ENCODE peak calls at places on chromosome 16, in four cellular contexts. One of them, this sample, is unnamed. For H3K27me3, the result is how much of the 10 kb centered on the place peaks cover.

GRCh38 chr16:59263980-59264379 is 529.9 kb upstream of the GOT2 start:
- DNase-seq in HCT116: no peak
- DNase-seq in GM23338: no peak
- DNase-seq in CD4-positive, alpha-beta T cell: no peak
- DNase-seq in this sample: no peak

GRCh38 chr16:85369741-85370528 is 243.2 kb upstream of the GSE1 start:
- DNase-seq in HCT116: no peak
- DNase-seq in GM23338: peak
- DNase-seq in CD4-positive, alpha-beta T cell: peak
- DNase-seq in this sample: no peak

GRCh38 chr16:64947651-64948050 is 174.2 kb downstream of the CDH11 start:
- DNase-seq in HCT116: no peak
- DNase-seq in GM23338: no peak
- DNase-seq in CD4-positive, alpha-beta T cell: no peak
- DNase-seq in this sample: no peak

GRCh38 chr16:69566437-69567030 is 768 bp downstream of the NFAT5 start:
- DNase-seq in HCT116: no peak
- DNase-seq in GM23338: peak
- DNase-seq in CD4-positive, alpha-beta T cell: peak
- DNase-seq in this sample: no peak

GRCh38 chr16:75965504-75966374 is 239.4 kb upstream of the CPHXL start:
- DNase-seq in HCT116: no peak
- DNase-seq in GM23338: no peak
- DNase-seq in CD4-positive, alpha-beta T cell: no peak
- DNase-seq in this sample: peak

GRCh38 chr16:73616186-73616585 is 568.3 kb upstream of the ZFHX3 start:
- DNase-seq in HCT116: peak
- DNase-seq in GM23338: peak
- DNase-seq in CD4-positive, alpha-beta T cell: no peak
- DNase-seq in this sample: no peak

GRCh38 chr16:77171750-77172635 is 19.0 kb upstream of the MON1B start:
- DNase-seq in HCT116: peak
- DNase-seq in GM23338: peak
- DNase-seq in CD4-positive, alpha-beta T cell: no peak
- DNase-seq in this sample: no peak

GRCh38 chr16:2163211-2163881 is 7.8 kb downstream of the TRAF7 start:
- DNase-seq in HCT116: no peak
- DNase-seq in GM23338: no peak
- DNase-seq in CD4-positive, alpha-beta T cell: no peak
- DNase-seq in this sample: no peak

GRCh38 chr16:17350212-17350611 is 120.5 kb downstream of the XYLT1 start:
- DNase-seq in HCT116: no peak
- DNase-seq in GM23338: no peak
- DNase-seq in CD4-positive, alpha-beta T cell: no peak
- DNase-seq in this sample: no peak

GRCh38 chr16:30395155-30395991 is at the start of gene ZNF48:
- DNase-seq in HCT116: peak
- DNase-seq in GM23338: peak
- DNase-seq in CD4-positive, alpha-beta T cell: peak
- DNase-seq in this sample: peak

GRCh38 chr16:80123189-80123588 is 417.6 kb upstream of the DYNLRB2 start:
- DNase-seq in HCT116: no peak
- DNase-seq in GM23338: no peak
- DNase-seq in CD4-positive, alpha-beta T cell: no peak
- DNase-seq in this sample: no peak

GRCh38 chr16:52066951-52067350 is 480.0 kb downstream of the TOX3 start:
- DNase-seq in HCT116: no peak
- DNase-seq in GM23338: no peak
- DNase-seq in CD4-positive, alpha-beta T cell: no peak
- DNase-seq in this sample: no peak

GRCh38 chr16:60681014-60681413 is 1355.2 kb downstream of the CDH8 start:
- DNase-seq in HCT116: no peak
- DNase-seq in GM23338: peak
- DNase-seq in CD4-positive, alpha-beta T cell: no peak
- DNase-seq in this sample: no peak

GRCh38 chr16:4216631-4217030 is 25.2 kb downstream of the SRL start:
- DNase-seq in HCT116: no peak
- DNase-seq in GM23338: no peak
- DNase-seq in CD4-positive, alpha-beta T cell: no peak
- DNase-seq in this sample: no peak

GRCh38 chr16:74275031-74275636 is 21.5 kb upstream of the PSMD7 start:
- DNase-seq in HCT116: peak
- DNase-seq in GM23338: peak
- DNase-seq in CD4-positive, alpha-beta T cell: no peak
- DNase-seq in this sample: no peak

GRCh38 chr16:67181346-67181745 is 2.4 kb downstream of the MATCAP1 start:
- DNase-seq in HCT116: no peak
- DNase-seq in GM23338: no peak
- DNase-seq in CD4-positive, alpha-beta T cell: no peak
- DNase-seq in this sample: no peak

GRCh38 chr16:28259091-28259780 is 33.1 kb upstream of the SBK1 start:
- DNase-seq in HCT116: no peak
- DNase-seq in GM23338: no peak
- DNase-seq in CD4-positive, alpha-beta T cell: no peak
- DNase-seq in this sample: no peak

GRCh38 chr16:10728035-10728462 is 15.6 kb upstream of the NUBP1 start:
- DNase-seq in HCT116: no peak
- DNase-seq in GM23338: no peak
- DNase-seq in CD4-positive, alpha-beta T cell: no peak
- DNase-seq in this sample: no peak

GRCh38 chr16:30747331-30747730 is 894 bp upstream of the PHKG2 start:
- DNase-seq in HCT116: no peak
- DNase-seq in GM23338: no peak
- DNase-seq in CD4-positive, alpha-beta T cell: no peak
- DNase-seq in this sample: no peak

GRCh38 chr16:24841291-24841690 is 4.5 kb upstream of the SLC5A11 start:
- DNase-seq in HCT116: no peak
- DNase-seq in GM23338: no peak
- DNase-seq in CD4-positive, alpha-beta T cell: no peak
- DNase-seq in this sample: no peak

GRCh38 chr16:83338941-83339340 is 468.8 kb upstream of the HSBP1 start:
- DNase-seq in HCT116: no peak
- DNase-seq in GM23338: no peak
- DNase-seq in CD4-positive, alpha-beta T cell: no peak
- DNase-seq in this sample: no peak

GRCh38 chr16:15545544-15545943 is 97.4 kb downstream of the MARF1 start:
- DNase-seq in HCT116: no peak
- DNase-seq in GM23338: no peak
- DNase-seq in CD4-positive, alpha-beta T cell: no peak
- DNase-seq in this sample: no peak

GRCh38 chr16:84228321-84228838 is 11.4 kb downstream of the KCNG4 start:
- DNase-seq in HCT116: peak
- DNase-seq in GM23338: peak
- DNase-seq in CD4-positive, alpha-beta T cell: no peak
- DNase-seq in this sample: peak

GRCh38 chr16:4327782-4328579 is 12.1 kb downstream of the GLIS2 start:
- DNase-seq in HCT116: no peak
- DNase-seq in GM23338: peak
- DNase-seq in CD4-positive, alpha-beta T cell: peak
- DNase-seq in this sample: peak

GRCh38 chr16:72910875-72911274 is 137.1 kb downstream of the ZFHX3 start:
- DNase-seq in HCT116: no peak
- DNase-seq in GM23338: peak
- DNase-seq in CD4-positive, alpha-beta T cell: no peak
- DNase-seq in this sample: no peak

GRCh38 chr16:30381351-30382041 is 865 bp downstream of the SEPTIN1 start:
- DNase-seq in HCT116: no peak
- DNase-seq in GM23338: no peak
- DNase-seq in CD4-positive, alpha-beta T cell: no peak
- DNase-seq in this sample: no peak

GRCh38 chr16:81314603-81315270 is at the start of gene GAN:
- DNase-seq in HCT116: peak
- DNase-seq in GM23338: peak
- DNase-seq in CD4-positive, alpha-beta T cell: peak
- DNase-seq in this sample: peak

GRCh38 chr16:52435573-52435972 is 111.4 kb downstream of the TOX3 start:
- DNase-seq in HCT116: no peak
- DNase-seq in GM23338: no peak
- DNase-seq in CD4-positive, alpha-beta T cell: no peak
- DNase-seq in this sample: no peak

GRCh38 chr16:31331141-31331764 is 23.7 kb upstream of the ITGAX start:
- DNase-seq in HCT116: no peak
- DNase-seq in GM23338: peak
- DNase-seq in CD4-positive, alpha-beta T cell: peak
- DNase-seq in this sample: no peak

GRCh38 chr16:54320895-54321294 is 34.3 kb upstream of the IRX3 start:
- DNase-seq in HCT116: no peak
- DNase-seq in GM23338: peak
- DNase-seq in CD4-positive, alpha-beta T cell: no peak
- DNase-seq in this sample: no peak

GRCh38 chr16:3904875-3905274 is 24.4 kb upstream of the CREBBP start:
- DNase-seq in HCT116: no peak
- DNase-seq in GM23338: no peak
- DNase-seq in CD4-positive, alpha-beta T cell: no peak
- DNase-seq in this sample: no peak

GRCh38 chr16:4847774-4848587 is 700 bp downstream of the UBN1 start:
- DNase-seq in HCT116: no peak
- DNase-seq in GM23338: peak
- DNase-seq in CD4-positive, alpha-beta T cell: peak
- DNase-seq in this sample: peak

GRCh38 chr16:72853575-72853974 is 194.4 kb downstream of the ZFHX3 start:
- DNase-seq in HCT116: no peak
- DNase-seq in GM23338: no peak
- DNase-seq in CD4-positive, alpha-beta T cell: no peak
- DNase-seq in this sample: no peak

GRCh38 chr16:58620396-58620795 is 9.2 kb downstream of the CNOT1 start:
- DNase-seq in HCT116: no peak
- DNase-seq in GM23338: no peak
- DNase-seq in CD4-positive, alpha-beta T cell: no peak
- DNase-seq in this sample: no peak

GRCh38 chr16:74226361-74226979 is 70.1 kb upstream of the PSMD7 start:
- DNase-seq in HCT116: peak
- DNase-seq in GM23338: peak
- DNase-seq in CD4-positive, alpha-beta T cell: no peak
- DNase-seq in this sample: no peak

GRCh38 chr16:63302841-63303240 is 1266.6 kb upstream of the CDH8 start:
- DNase-seq in HCT116: no peak
- DNase-seq in GM23338: no peak
- DNase-seq in CD4-positive, alpha-beta T cell: no peak
- DNase-seq in this sample: no peak

GRCh38 chr16:19228575-19228974 is 57.0 kb upstream of the CLEC19A start:
- DNase-seq in HCT116: no peak
- DNase-seq in GM23338: no peak
- DNase-seq in CD4-positive, alpha-beta T cell: no peak
- DNase-seq in this sample: no peak

GRCh38 chr16:12900599-12901203 is 697 bp upstream of the SHISA9 start:
- DNase-seq in HCT116: no peak
- DNase-seq in GM23338: peak
- DNase-seq in CD4-positive, alpha-beta T cell: no peak
- DNase-seq in this sample: peak
- H3K27me3 ChIP-seq in HCT116: under half
- H3K27me3 ChIP-seq in GM23338: under half
- H3K27me3 ChIP-seq in CD4-positive, alpha-beta T cell: half or more
- H3K27me3 ChIP-seq in this sample: half or more

GRCh38 chr16:49283376-49284049 is 1.9 kb upstream of the CBLN1 start:
- DNase-seq in HCT116: no peak
- DNase-seq in GM23338: no peak
- DNase-seq in CD4-positive, alpha-beta T cell: no peak
- DNase-seq in this sample: no peak

GRCh38 chr16:49280861-49281331 is 742 bp downstream of the CBLN1 start:
- DNase-seq in HCT116: no peak
- DNase-seq in GM23338: no peak
- DNase-seq in CD4-positive, alpha-beta T cell: no peak
- DNase-seq in this sample: no peak

GRCh38 chr16:49282690-49283375 is 1.2 kb upstream of the CBLN1 start:
- DNase-seq in HCT116: no peak
- DNase-seq in GM23338: peak
- DNase-seq in CD4-positive, alpha-beta T cell: no peak
- DNase-seq in this sample: no peak

GRCh38 chr16:49281481-49281842 is at the start of gene CBLN1:
- DNase-seq in HCT116: no peak
- DNase-seq in GM23338: no peak
- DNase-seq in CD4-positive, alpha-beta T cell: no peak
- DNase-seq in this sample: no peak

GRCh38 chr16:49281843-49282642 is 405 bp upstream of the CBLN1 start:
- DNase-seq in HCT116: no peak
- DNase-seq in GM23338: peak
- DNase-seq in CD4-positive, alpha-beta T cell: no peak
- DNase-seq in this sample: peak
- H3K27me3 ChIP-seq in HCT116: under half
- H3K27me3 ChIP-seq in GM23338: half or more
- H3K27me3 ChIP-seq in CD4-positive, alpha-beta T cell: half or more
- H3K27me3 ChIP-seq in this sample: half or more

GRCh38 chr16:50684823-50685455 is 3.8 kb upstream of the SNX20 start:
- DNase-seq in HCT116: no peak
- DNase-seq in GM23338: no peak
- DNase-seq in CD4-positive, alpha-beta T cell: no peak
- DNase-seq in this sample: no peak
- H3K27me3 ChIP-seq in HCT116: under half
- H3K27me3 ChIP-seq in GM23338: under half
- H3K27me3 ChIP-seq in CD4-positive, alpha-beta T cell: under half
- H3K27me3 ChIP-seq in this sample: under half

DNA sequence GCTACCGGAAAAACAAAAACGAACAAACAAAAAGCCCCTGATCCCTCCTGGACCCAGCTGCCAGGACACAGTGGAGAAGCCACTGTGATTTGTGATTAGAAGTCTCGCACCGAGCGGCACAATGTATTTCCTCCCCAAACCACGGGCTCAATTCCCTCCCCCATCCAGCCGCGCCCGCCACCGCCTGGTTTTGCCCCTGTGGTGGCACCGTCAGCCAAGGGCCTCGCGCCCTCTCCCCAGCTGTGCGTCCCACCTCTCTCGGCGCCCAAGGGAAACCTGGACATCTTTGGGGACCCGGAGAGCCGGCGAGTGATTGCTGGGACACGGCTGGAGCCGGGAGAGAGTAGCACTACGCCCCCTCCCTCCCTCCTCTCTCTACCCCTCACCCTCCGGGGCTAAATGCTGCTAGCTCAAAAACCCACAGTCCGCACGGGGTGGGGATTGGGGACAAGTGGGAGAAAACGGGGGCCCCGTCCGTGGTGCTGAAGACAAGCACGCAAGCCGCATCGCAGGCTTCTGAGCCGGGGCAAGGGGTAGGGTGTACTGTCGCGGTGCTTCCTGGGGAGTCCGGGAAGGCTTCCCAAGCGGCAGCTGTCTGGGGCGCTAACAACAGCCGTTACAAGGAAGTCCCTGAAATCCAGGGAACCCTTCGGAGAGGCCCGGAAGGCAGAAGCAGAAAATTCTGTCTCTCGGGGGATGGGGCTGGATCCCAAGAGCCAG is 1.5 kb downstream of the CBLN1 start:
- DNase-seq in HCT116: no peak
- DNase-seq in GM23338: peak
- DNase-seq in CD4-positive, alpha-beta T cell: no peak
- DNase-seq in this sample: no peak
- H3K27me3 ChIP-seq in HCT116: under half
- H3K27me3 ChIP-seq in GM23338: half or more
- H3K27me3 ChIP-seq in CD4-positive, alpha-beta T cell: half or more
- H3K27me3 ChIP-seq in this sample: half or more

GRCh38 chr16:1082266-1082951 is 9.9 kb downstream of the SSTR5 start:
- DNase-seq in HCT116: no peak
- DNase-seq in GM23338: no peak
- DNase-seq in CD4-positive, alpha-beta T cell: no peak
- DNase-seq in this sample: no peak
- H3K27me3 ChIP-seq in HCT116: under half
- H3K27me3 ChIP-seq in GM23338: under half
- H3K27me3 ChIP-seq in CD4-positive, alpha-beta T cell: under half
- H3K27me3 ChIP-seq in this sample: under half